ENCODE peak calls at places on chromosomes 1 and 21, in six cellular contexts. M is choroid plexus epithelial cell, R is fibroblast of pulmonary artery, W is cardiac muscle cell, X is astrocyte of the cerebellum, P is left lung. Z is an unnamed sample.

GRCh38 chr1:8368956-8369639 is 51.2 kb downstream of the SLC45A1 start:
- DNase-seq in M (no peak), R (no peak), W (no peak), X (no peak), P (no peak), Z (no peak)

GRCh38 chr1:211735208-211736170 is 60.1 kb upstream of the NEK2 start:
- DNase-seq in M (peak; percentile 55), R (peak; percentile 78), W (peak; percentile 84), X (peak; percentile 55), P (peak; percentile 46), Z (peak; percentile 29)

GRCh38 chr1:27609618-27610240 is 5.8 kb upstream of the AHDC1 start:
- DNase-seq in M (no peak), R (no peak), W (no peak), X (no peak), P (no peak), Z (no peak)

GRCh38 chr1:51627672-51628071 is 10.8 kb downstream of the OSBPL9 start:
- DNase-seq in M (peak; percentile 86), R (peak; percentile 78), W (peak; percentile 78), X (no peak), P (no peak), Z (no peak)

GRCh38 chr1:35031103-35031452 is 667 bp downstream of the ZMYM6 start:
- DNase-seq in M (peak; percentile 47), R (peak; percentile 45), W (peak; percentile 35), X (peak; percentile 1), P (peak; percentile 36), Z (no peak)

GRCh38 chr1:71737768-71738167 is 544.6 kb downstream of the NEGR1 start:
- DNase-seq in M (no peak), R (no peak), W (no peak), X (no peak), P (no peak), Z (no peak)

GRCh38 chr1:237320890-237321289 is 278.9 kb downstream of the RYR2 start:
- DNase-seq in M (no peak), R (no peak), W (no peak), X (no peak), P (no peak), Z (no peak)

GRCh38 chr1:240285541-240285940 is 193.9 kb downstream of the FMN2 start:
- DNase-seq in M (peak; percentile 26), R (peak; percentile 58), W (peak; percentile 34), X (no peak), P (no peak), Z (peak; percentile 21)

GRCh38 chr1:240801445-240801844 is 189.5 kb upstream of the GREM2 start:
- DNase-seq in M (peak; percentile 29), R (peak; percentile 23), W (peak; percentile 24), X (no peak), P (no peak), Z (no peak)

GRCh38 chr1:237932806-237933205 is 42.1 kb upstream of the ZP4 start:
- DNase-seq in M (no peak), R (no peak), W (no peak), X (no peak), P (no peak), Z (no peak)

GRCh38 chr1:11784993-11785769 is 20.6 kb downstream of the MTHFR start:
- DNase-seq in M (peak; percentile 63), R (peak; percentile 60), W (peak; percentile 74), X (no peak), P (peak; percentile 70), Z (no peak)

GRCh38 chr1:214542275-214543199 is 8.9 kb downstream of the PTPN14 start:
- DNase-seq in M (no peak), R (no peak), W (no peak), X (no peak), P (no peak), Z (no peak)

GRCh38 chr1:179990847-179991246 is 36.2 kb downstream of the CEP350 start:
- DNase-seq in M (no peak), R (no peak), W (no peak), X (no peak), P (no peak), Z (no peak)

GRCh38 chr21:45887788-45888187 is 93.8 kb upstream of the COL6A1 start:
- DNase-seq in M (no peak), R (no peak), W (no peak), X (no peak), P (no peak), Z (no peak)

GRCh38 chr1:40784141-40784770 is 669 bp downstream of the KCNQ4 start:
- DNase-seq in M (no peak), R (no peak), W (no peak), X (no peak), P (no peak), Z (no peak)

GRCh38 chr1:112011231-112011630 is 21.8 kb upstream of the KCND3 start:
- DNase-seq in M (no peak), R (peak; percentile 9), W (peak; percentile 48), X (peak; percentile 2), P (no peak), Z (no peak)

GRCh38 chr1:208089971-208090755 is 154.0 kb downstream of the PLXNA2 start:
- DNase-seq in M (peak; percentile 78), R (no peak), W (peak; percentile 38), X (no peak), P (no peak), Z (no peak)

GRCh38 chr1:211944733-211945500 is 90.4 kb downstream of the INTS7 start:
- DNase-seq in M (peak; percentile 27), R (peak; percentile 41), W (peak; percentile 46), X (peak; percentile 34), P (no peak), Z (no peak)

GRCh38 chr1:32539584-32540571 is 651 bp downstream of the ZBTB8A start:
- DNase-seq in M (peak; percentile 58), R (peak; percentile 35), W (peak; percentile 48), X (peak; percentile 11), P (peak; percentile 33), Z (no peak)

GRCh38 chr1:63886348-63886747 is 112.5 kb downstream of the ROR1 start:
- DNase-seq in M (no peak), R (no peak), W (no peak), X (no peak), P (no peak), Z (no peak)

GRCh38 chr1:85607126-85607912 is 26.8 kb downstream of the CCN1 start:
- DNase-seq in M (peak; percentile 99), R (peak; percentile 98), W (peak; percentile 99), X (peak; percentile 100), P (no peak), Z (peak; percentile 100)
- TF ChIP-seq CTCF in M (peak; percentile 15), R (no peak), W (no peak), X (no peak), P (no peak), Z (no peak)

DNA sequence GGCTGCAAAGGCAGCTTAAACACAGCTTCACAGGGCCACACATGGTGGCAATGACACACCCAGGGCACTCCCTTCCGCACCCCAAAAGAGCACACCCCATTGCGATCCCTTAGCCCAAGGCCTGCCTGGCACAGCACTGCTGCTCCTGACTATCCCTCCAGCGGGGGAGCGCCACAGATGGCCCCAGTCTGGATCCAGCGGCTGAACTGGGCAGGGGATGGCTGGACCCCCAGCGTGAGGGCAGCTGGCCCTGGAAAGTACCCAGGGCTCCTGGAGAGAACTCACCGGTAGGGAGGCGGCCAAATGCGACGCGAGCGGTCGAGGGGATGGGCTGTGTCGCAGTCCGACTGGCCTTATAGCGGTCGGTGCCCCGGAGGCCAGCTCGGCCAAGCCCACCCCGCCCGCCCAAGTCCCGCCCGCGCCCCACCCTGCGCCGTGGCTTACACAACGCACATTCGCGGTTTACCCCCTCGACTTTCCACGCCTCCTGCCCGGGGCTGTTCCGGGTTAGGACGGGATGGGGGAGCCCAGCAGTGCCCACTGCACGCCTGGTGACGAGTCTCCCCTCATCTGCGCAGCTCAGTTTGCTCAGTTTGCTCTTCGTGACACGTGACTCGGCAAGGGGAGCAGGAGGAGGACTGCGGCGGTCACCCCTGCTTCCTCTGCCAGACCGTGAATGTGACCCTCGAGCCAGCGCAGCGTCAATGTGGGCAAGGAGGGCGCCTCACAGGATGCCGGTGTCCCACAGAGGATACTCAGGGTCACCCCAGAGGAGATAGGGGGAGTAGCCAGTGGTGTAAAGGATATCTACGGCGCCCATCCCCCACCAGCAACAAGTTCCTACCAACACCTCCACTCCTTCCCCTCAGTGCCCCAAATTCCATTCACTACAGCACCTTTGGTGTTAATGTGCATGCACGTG is at the start of gene S100A6:
- DNase-seq in M (peak; percentile 72), R (peak; percentile 84), W (peak; percentile 90), X (peak; percentile 42), P (peak; percentile 93), Z (no peak)
- H3K4me3 ChIP-seq in M (peak within 1 kb of the TSS; percentile 69), R (peak within 1 kb of the TSS; percentile 67), W (peak within 1 kb of the TSS; percentile 17), X (peak within 1 kb of the TSS; percentile 82), P (peak within 1 kb of the TSS; percentile 92), Z (peak within 1 kb of the TSS; percentile 99)

DNA sequence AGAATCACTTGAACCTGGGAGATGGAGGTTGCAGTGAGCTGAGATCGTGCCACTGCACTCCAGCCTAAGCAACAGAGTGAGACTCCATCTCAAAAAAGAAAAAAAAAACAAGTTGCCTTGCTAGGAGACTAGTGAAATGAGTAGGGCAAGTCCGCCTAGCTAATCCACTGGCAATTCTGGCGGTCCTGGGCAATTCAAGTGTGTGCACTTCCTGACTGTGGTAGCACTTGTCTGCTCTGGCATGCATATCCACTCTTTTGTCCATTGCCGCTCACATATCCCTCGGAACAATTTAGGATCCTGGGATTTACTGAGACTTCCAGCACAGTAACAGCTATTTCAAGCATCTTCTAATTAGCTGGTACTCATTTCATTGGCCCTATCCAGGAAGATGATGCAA is 426.3 kb upstream of the ADGRL2 start:
- DNase-seq in M (no peak), R (no peak), W (no peak), X (no peak), P (no peak), Z (no peak)
- TF ChIP-seq CTCF in M (no peak), R (no peak), W (no peak), X (no peak), P (no peak), Z (no peak)

GRCh38 chr1:117054068-117054467 is 6.1 kb upstream of the TTF2 start:
- DNase-seq in M (no peak), R (no peak), W (no peak), X (no peak), P (no peak), Z (no peak)

GRCh38 chr1:117049857-117050256 is 10.3 kb upstream of the TTF2 start:
- DNase-seq in M (no peak), R (no peak), W (no peak), X (no peak), P (no peak), Z (no peak)

GRCh38 chr1:117048431-117049133 is 11.5 kb upstream of the TTF2 start:
- DNase-seq in M (no peak), R (no peak), W (no peak), X (no peak), P (no peak), Z (no peak)

GRCh38 chr1:117047271-117047670 is 12.9 kb upstream of the TTF2 start:
- DNase-seq in M (no peak), R (no peak), W (no peak), X (no peak), P (no peak), Z (no peak)

DNA sequence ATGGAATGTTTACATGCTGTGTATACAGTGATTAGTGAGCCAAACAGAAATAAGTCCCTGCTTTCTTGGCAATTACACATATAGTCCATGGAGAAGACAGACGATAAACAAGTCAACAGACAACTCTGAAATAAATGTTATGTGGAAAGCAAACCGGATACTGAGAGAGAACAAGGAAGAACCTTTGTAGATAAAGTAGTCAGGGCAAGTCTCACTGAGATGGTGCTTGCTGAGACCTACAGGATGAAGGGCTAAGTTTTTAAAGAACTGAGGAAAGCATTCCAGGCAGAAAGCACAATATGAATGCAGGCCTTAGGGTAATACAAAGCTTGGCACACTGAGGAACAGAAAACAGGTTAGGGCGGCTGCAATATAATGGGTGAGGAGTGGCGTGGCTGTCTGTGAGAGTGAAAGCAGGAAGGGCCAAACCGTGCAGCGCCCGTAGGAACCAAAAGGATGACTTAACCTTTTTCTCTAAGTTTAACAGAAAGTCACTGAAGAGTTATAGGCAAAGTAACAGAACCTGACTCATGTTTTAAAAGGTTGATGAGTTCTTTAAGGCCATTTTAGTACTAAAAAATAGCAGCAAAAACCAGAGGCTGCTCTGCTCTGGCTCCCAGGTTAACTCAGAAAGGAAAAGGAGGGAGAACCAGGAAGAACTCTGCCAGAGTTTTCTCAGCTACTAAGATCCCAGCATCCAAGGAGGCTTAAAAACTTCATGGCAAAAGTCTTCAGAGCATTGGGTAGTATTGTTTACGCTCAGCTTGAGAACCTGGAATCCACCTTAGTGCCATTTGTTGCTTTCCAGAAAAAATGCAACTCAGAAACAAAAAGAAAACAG is 8.7 kb upstream of the TTF2 start:
- DNase-seq in M (no peak), R (peak; percentile 36), W (peak; percentile 21), X (no peak), P (no peak), Z (no peak)
- H3K4me3 ChIP-seq in M (no peak overlapping the region), R (no peak overlapping the region), W (no peak overlapping the region), X (no peak overlapping the region), P (peak overlapping the region; percentile 1), Z (no peak overlapping the region)

Z was measured in AG04449.